ENCODE peak calls at places on chromosomes 3 and 15, in four cellular contexts. U is Calu3, D is PC-3, G is SK-N-SH. S is an unnamed sample.
A peak's percentile ranks its signal among the peaks of the same experiment; 100 is the strongest.

GRCh38 chr3:99287876-99288275 is 350.5 kb upstream of the COL8A1 start:
- DNase-seq in D (peak; percentile 10), U (no peak), G (no peak), S (no peak)

GRCh38 chr3:68306571-68306970 is 625.8 kb downstream of the TAFA4 start:
- DNase-seq in D (peak; percentile 3), G (no peak), U (no peak), S (no peak)

GRCh38 chr15:58378241-58379085 is 53.3 kb upstream of the LIPC start:
- DNase-seq in U (no peak), G (no peak), D (peak; percentile 49), S (no peak)

GRCh38 chr3:23324745-23325144 is 121.6 kb downstream of the UBE2E2 start:
- DNase-seq in D (peak; percentile 73), G (no peak), U (no peak), S (peak; percentile 27)

GRCh38 chr15:77528290-77528967 is 104.3 kb downstream of the LINGO1 start:
- DNase-seq in U (no peak), D (no peak), G (peak; percentile 51), S (no peak)

GRCh38 chr3:20064796-20065564 is 24.7 kb downstream of the KAT2B start:
- DNase-seq in D (no peak), G (no peak), U (no peak), S (no peak)

GRCh38 chr15:52406601-52407000 is 111.0 kb upstream of the MYO5C start:
- DNase-seq in G (no peak), U (no peak), D (no peak), S (no peak)

GRCh38 chr15:61712124-61712759 is 348.0 kb downstream of the VPS13C start:
- DNase-seq in U (no peak), D (no peak), G (no peak), S (no peak)

GRCh38 chr3:188052229-188052965 is 101.6 kb upstream of the LPP start:
- DNase-seq in D (no peak), G (no peak), U (no peak), S (no peak)

GRCh38 chr15:63971904-63972303 is 74.4 kb downstream of the DAPK2 start:
- DNase-seq in D (no peak), G (no peak), U (no peak), S (no peak)

GRCh38 chr15:69156726-69157381 is 3.6 kb upstream of the GLCE start:
- DNase-seq in D (no peak), G (no peak), U (no peak), S (no peak)

DNA sequence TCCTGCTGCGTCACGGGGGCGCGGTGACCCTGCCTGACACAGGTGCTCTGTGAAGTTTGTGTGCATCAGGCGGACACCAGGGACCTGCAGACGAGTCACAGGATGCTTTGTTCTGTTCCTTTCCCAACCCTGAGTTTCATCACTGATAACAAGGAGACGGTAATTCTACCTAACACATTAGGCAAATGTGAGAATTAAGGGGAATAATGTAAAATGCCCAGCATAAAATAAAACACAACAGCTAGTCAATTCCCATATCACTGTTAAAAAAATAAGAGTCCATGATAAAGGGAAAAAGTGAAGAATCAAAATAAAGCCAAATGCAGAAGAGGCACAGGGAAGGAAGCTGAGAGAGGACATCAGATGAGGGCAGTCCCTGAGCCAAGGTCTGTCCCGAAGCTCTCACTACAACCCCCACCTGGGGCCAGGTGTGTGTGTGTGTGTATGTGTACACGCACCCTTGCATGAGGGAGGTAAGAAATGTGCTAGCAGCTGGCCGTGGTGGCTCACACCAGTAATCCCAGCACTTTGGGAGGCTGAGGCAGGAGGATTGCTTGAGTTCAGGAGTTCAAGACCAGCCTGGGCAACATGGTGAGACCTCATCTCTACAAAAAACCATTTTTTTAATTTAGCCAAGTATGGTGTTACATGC is 27.5 kb downstream of the PLA2G4D start:
- DNase-seq in U (no peak), G (no peak), D (no peak), S (no peak)
- TF ChIP-seq CTCF in U (no peak), G (no peak), D (peak; percentile 7), S (no peak)

DNA sequence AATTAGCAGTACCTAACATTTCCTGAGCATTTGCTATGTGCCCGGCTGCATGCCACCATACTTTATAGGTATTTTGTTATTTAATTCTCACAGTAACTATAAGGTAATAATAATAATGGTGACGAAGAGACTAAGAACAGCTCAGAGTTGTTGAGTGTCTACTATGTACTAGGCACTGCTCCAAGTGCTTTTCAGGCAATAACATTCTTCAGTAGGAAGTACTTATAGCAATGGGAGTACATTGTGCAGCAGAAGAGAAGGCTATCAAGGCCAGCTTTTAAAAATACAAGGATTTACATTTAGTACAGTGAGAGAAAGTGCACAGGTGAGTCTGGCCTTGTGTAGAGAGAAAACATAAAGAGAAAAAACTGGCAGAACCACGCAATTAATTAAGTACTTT is 647.4 kb downstream of the FHIT start:
- DNase-seq in U (no peak), G (no peak), D (no peak), S (no peak)
- TF ChIP-seq CTCF in U (no peak), G (no peak), D (no peak), S (no peak)

DNA sequence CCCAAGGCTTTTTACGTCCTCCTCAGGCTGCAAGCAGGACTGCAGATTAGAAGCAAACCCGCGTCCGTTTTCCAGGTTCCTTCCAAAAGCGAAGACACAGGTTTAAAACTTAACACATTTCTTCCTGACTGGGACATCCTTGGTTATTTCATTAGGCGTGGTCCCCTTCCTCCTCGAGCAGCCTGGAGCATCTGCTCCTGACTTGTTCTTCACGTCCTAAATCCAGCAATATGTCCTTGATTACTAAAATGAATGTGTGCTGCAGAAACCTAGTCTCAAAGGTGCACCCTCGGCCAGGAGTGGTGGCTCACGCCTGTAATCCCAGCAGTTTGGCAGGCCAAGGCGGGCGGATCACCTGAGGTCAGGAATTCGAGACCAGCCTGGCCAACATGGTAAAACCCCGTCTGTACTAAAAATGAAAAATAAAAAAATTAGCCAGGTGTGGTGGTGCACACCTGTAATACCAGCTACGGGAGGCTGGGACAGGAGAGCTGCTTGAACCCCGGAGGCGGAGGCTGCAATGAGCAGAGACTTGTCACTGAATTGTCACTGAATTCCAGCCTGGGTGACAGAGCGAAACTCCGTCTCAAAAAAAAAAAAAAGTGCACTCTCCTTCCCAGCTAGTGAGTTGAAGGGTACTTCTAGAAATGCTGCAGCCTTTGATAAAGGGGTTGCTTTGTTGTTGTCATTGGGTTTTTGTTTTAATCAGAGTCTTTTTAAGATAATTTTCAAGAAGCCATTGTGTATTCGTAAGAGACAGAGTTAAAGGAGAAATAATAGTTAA is 853 bp upstream of the LRIG1 start:
- DNase-seq in G (no peak), D (no peak), U (no peak), S (no peak)
- TF ChIP-seq CTCF in G (no peak), D (no peak), U (no peak), S (no peak)

GRCh38 chr3:48919215-48920138 is 835 bp downstream of the ARIH2 start:
- DNase-seq in G (peak; percentile 81), D (peak; percentile 64), U (peak; percentile 45), S (no peak)
- TF ChIP-seq CTCF in G (no peak), D (no peak), U (no peak), S (no peak)

GRCh38 chr3:170368921-170369320 is 11.4 kb downstream of the SKIL start:
- DNase-seq in U (no peak), G (peak; percentile 45), D (peak; percentile 30), S (no peak)
- TF ChIP-seq CTCF in U (peak; percentile 44), G (peak; percentile 58), D (no peak), S (peak; percentile 54)

GRCh38 chr3:189267981-189268613 is 96.3 kb downstream of the TPRG1 start:
- DNase-seq in U (peak; percentile 54), D (peak; percentile 88), G (no peak), S (peak; percentile 98)
- TF ChIP-seq CTCF in U (peak; percentile 41), D (peak; percentile 58), G (peak; percentile 33), S (peak; percentile 97)

GRCh38 chr3:69388241-69388640 is 2.4 kb upstream of the FRMD4B start:
- DNase-seq in G (no peak), U (no peak), D (no peak), S (no peak)

GRCh38 chr3:69385723-69386483 is at the start of gene FRMD4B:
- DNase-seq in G (peak; percentile 87), U (peak; percentile 81), D (peak; percentile 8), S (no peak)

GRCh38 chr3:69385033-69385722 is 710 bp downstream of the FRMD4B start:
- DNase-seq in G (no peak), D (no peak), U (no peak), S (no peak)

GRCh38 chr3:69384379-69384778 is 1.5 kb downstream of the FRMD4B start:
- DNase-seq in D (no peak), U (no peak), G (no peak), S (no peak)

DNA sequence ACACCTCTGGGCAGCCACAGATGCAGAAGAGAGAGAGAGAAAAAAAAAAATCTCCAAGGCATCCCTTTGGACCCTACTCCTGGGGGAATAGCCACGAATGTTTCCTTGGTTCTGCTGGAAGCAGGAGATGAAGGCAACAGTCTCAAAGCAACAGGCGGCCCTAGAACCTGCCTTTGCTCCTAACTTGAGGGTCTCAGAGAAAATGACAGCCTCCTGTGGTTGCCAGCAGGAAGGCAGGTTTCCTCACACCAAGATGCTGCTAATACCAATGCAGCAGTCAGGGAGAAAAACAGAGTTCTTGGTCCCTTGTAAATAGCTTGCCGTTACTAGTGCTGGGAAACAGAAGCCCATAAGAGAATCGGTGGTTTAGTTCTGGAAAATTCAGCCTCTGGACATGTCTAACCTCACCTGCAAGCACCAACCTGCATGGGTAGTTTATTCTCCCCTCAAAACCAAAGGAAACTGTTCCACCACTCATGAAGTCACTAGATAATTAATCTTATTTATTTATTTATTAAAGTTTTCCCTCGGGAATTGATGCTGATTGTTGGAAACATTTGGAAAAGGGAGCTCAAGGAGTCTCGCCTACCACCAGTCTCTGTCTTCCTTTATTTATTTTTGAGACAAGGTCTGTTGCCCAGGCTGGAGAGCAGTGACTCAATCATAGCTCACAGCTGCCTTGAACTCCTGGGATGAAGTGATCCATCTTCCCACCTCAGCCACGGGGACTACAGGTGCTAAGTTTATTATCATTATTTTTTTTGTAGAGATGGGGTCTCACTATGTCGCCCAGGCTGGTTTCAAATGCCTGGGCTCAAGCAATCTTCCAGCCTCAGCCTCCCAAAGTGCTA is 872 bp upstream of the FRMD4B start:
- DNase-seq in U (no peak), G (no peak), D (peak; percentile 12), S (peak; percentile 69)
- TF ChIP-seq CTCF in U (no peak), G (peak; percentile 6), D (no peak), S (no peak)

DNA sequence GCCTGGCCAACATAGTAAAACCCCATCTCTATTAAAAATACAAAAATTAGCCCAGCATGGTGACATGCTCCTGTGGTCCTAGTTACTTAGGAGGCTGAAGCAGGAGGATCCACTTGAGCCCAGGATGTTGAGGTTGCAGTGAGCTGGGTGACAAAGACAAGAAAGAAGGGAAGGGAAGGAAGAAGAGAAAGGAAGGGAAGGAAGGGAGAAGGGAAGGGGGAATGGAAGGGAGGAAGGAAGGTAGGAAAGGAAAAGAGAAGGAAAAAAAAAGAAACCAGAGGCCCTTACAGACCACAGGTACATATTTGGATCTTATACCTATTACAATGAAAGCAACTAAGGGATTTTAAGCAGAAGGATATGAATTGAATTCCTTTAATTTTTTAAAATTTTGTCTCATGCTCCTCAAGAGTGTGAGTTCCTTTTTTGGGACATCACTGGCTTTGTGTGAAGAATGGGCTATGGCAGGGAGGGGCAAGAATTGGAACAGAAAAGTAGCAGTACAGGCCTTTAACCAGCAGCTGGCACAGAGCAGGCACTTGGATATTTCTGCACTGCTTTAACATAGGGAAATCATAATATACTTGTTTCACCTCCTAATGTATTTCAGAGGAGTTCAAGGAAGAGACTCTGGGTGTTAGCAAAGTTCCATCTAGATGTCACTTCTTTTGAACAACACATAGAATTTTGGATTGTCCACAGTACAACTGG is 7.9 kb downstream of the RAB27A start:
- DNase-seq in U (no peak), D (no peak), G (no peak), S (no peak)
- TF ChIP-seq CTCF in U (no peak), D (no peak), G (no peak), S (no peak)